ENCODE peak calls at places on chromosomes 13 and 19, in six cellular contexts. Y is T-helper 1 cell; F is GM23338; B is stimulated activated CD4-positive, alpha-beta T cell treated with anti-CD3 and anti-CD28 coated beads, Interleukin-2, amount 100 ng/mL, for 48 hours; S is right cardiac atrium; C is activated naive CD8-positive, alpha-beta T cell treated with anti-CD3 and anti-CD28 coated beads for 36 hours. U is an unnamed sample.

GRCh38 chr13:89554801-89555200 is 1792.7 kb upstream of the MIR17HG start:
- DNase-seq in Y (no peak), C (no peak), B (no peak), S (no peak), F (no peak), U (no peak)

GRCh38 chr19:31718041-31718440 is 368.8 kb upstream of the TSHZ3 start:
- DNase-seq in B (no peak), S (no peak), C (no peak), F (no peak), Y (no peak), U (no peak)

GRCh38 chr19:44788971-44789370 is 11.3 kb downstream of the CBLC start:
- DNase-seq in C (no peak), F (no peak), S (peak; percentile 10), B (no peak), Y (no peak), U (no peak)

GRCh38 chr19:47741544-47742125 is 3.7 kb upstream of the NOP53 start:
- DNase-seq in F (no peak), B (no peak), Y (no peak), S (peak; percentile 65), C (no peak), U (no peak)

GRCh38 chr19:45470147-45471081 is 2.6 kb downstream of the FOSB start:
- DNase-seq in S (peak; percentile 65), C (no peak), Y (peak; percentile 49), B (no peak), F (no peak), U (no peak)

GRCh38 chr19:41377977-41378707 is 1.8 kb downstream of the TMEM91 start:
- DNase-seq in S (no peak), F (peak; percentile 90), B (no peak), C (peak; percentile 49), Y (no peak), U (no peak)

GRCh38 chr19:53621885-53622710 is 9.7 kb upstream of the DPRX start:
- DNase-seq in B (no peak), F (no peak), S (no peak), Y (no peak), C (no peak), U (no peak)

GRCh38 chr19:485122-485521 is 11.2 kb upstream of the MADCAM1 start:
- DNase-seq in C (no peak), B (no peak), S (no peak), F (no peak), Y (no peak), U (no peak)

GRCh38 chr19:48858984-48859710 is 9.3 kb downstream of the PLEKHA4 start:
- DNase-seq in Y (peak; percentile 69), F (peak; percentile 87), C (peak; percentile 79), S (peak; percentile 65), B (peak; percentile 75), U (no peak)

GRCh38 chr13:99251908-99252307 is 6.3 kb downstream of the GPR18 start:
- DNase-seq in B (no peak), S (no peak), C (no peak), F (no peak), Y (no peak), U (no peak)

GRCh38 chr19:6032827-6033226 is 54.9 kb upstream of the RANBP3 start:
- DNase-seq in Y (no peak), C (no peak), S (no peak), B (no peak), F (no peak), U (no peak)

GRCh38 chr19:2733930-2734588 is 5.8 kb downstream of the SLC39A3 start:
- DNase-seq in S (no peak), C (no peak), Y (no peak), B (no peak), F (no peak), U (no peak)

GRCh38 chr13:21837841-21838551 is 167.1 kb downstream of the FGF9 start:
- DNase-seq in C (no peak), S (no peak), F (peak; percentile 57), B (no peak), Y (no peak), U (no peak)

GRCh38 chr13:110524484-110525254 is 36.9 kb downstream of the RAB20 start:
- DNase-seq in B (no peak), Y (no peak), C (no peak), S (peak; percentile 89), F (no peak), U (no peak)

GRCh38 chr13:86403213-86403612 is 604.0 kb upstream of the SLITRK6 start:
- DNase-seq in S (no peak), B (no peak), F (no peak), Y (no peak), C (no peak), U (no peak)

GRCh38 chr13:88086577-88086976 is 415.4 kb downstream of the SLITRK5 start:
- DNase-seq in Y (no peak), C (no peak), S (no peak), F (no peak), B (no peak), U (no peak)

GRCh38 chr19:33905473-33905936 is 108.8 kb downstream of the KCTD15 start:
- DNase-seq in C (no peak), Y (no peak), F (peak; percentile 68), B (no peak), S (peak; percentile 76), U (no peak)

GRCh38 chr19:45354443-45354842 is 13.9 kb downstream of the KLC3 start:
- DNase-seq in F (no peak), C (no peak), Y (no peak), S (no peak), B (no peak), U (no peak)

GRCh38 chr13:79805317-79805716 is 324.4 kb downstream of the NDFIP2 start:
- DNase-seq in C (no peak), Y (no peak), F (no peak), S (no peak), B (no peak), U (no peak)

GRCh38 chr19:52231154-52231565 is 38.2 kb upstream of the ZNF766 start:
- DNase-seq in S (no peak), F (no peak), C (no peak), Y (no peak), B (no peak), U (no peak)

GRCh38 chr13:22848539-22849052 is 332.2 kb upstream of the SGCG start:
- DNase-seq in C (no peak), Y (no peak), B (no peak), F (peak; percentile 91), S (no peak), U (no peak)

GRCh38 chr19:45404557-45405434 is at the start of gene PPP1R13L:
- DNase-seq in B (peak; percentile 58), S (peak; percentile 93), F (peak; percentile 97), Y (no peak), C (peak; percentile 54), U (peak; percentile 42)

U was measured in astrocyte of the cerebellum.